ENCODE peak calls at places on chromosome 1, in four cellular contexts. One of them, this sample, is unnamed.
A peak's percentile ranks its signal among the peaks of the same experiment; 100 is the strongest.

GRCh38 chr1:57401671-57402070 is 22.2 kb downstream of the DAB1 start:
- DNase-seq in bronchial epithelial cell: no peak
- DNase-seq in psoas muscle: no peak
- DNase-seq in A549: no peak
- DNase-seq in this sample: no peak

GRCh38 chr1:151443846-151444790 is 15.2 kb downstream of the POGZ start:
- DNase-seq in bronchial epithelial cell: peak; percentile 88
- DNase-seq in psoas muscle: no peak
- DNase-seq in A549: peak; percentile 96
- DNase-seq in this sample: peak; percentile 66

GRCh38 chr1:31949862-31950261 is 11.7 kb upstream of the PTP4A2 start:
- DNase-seq in psoas muscle: no peak
- DNase-seq in bronchial epithelial cell: no peak
- DNase-seq in A549: no peak
- DNase-seq in this sample: no peak

GRCh38 chr1:75126611-75127101 is 7.5 kb upstream of the LHX8 start:
- DNase-seq in A549: no peak
- DNase-seq in bronchial epithelial cell: no peak
- DNase-seq in psoas muscle: no peak
- DNase-seq in this sample: no peak

GRCh38 chr1:229714964-229715603 is 89.0 kb downstream of the URB2 start:
- DNase-seq in psoas muscle: no peak
- DNase-seq in bronchial epithelial cell: peak; percentile 32
- DNase-seq in A549: peak; percentile 28
- DNase-seq in this sample: peak; percentile 42

GRCh38 chr1:96028071-96028470 is 693.5 kb upstream of the PTBP2 start:
- DNase-seq in A549: no peak
- DNase-seq in psoas muscle: no peak
- DNase-seq in bronchial epithelial cell: no peak
- DNase-seq in this sample: no peak

GRCh38 chr1:234961468-234962339 is 166.9 kb downstream of the TOMM20 start:
- DNase-seq in A549: no peak
- DNase-seq in psoas muscle: no peak
- DNase-seq in bronchial epithelial cell: peak; percentile 61
- DNase-seq in this sample: peak; percentile 76

GRCh38 chr1:204356997-204357396 is 2.7 kb downstream of the PLEKHA6 start:
- DNase-seq in psoas muscle: no peak
- DNase-seq in A549: no peak
- DNase-seq in bronchial epithelial cell: no peak
- DNase-seq in this sample: no peak

GRCh38 chr1:207071426-207071825 is 17.2 kb upstream of the C4BPB start:
- DNase-seq in psoas muscle: no peak
- DNase-seq in bronchial epithelial cell: no peak
- DNase-seq in A549: no peak
- DNase-seq in this sample: no peak

GRCh38 chr1:204275695-204276596 is 62.2 kb upstream of the GOLT1A start:
- DNase-seq in A549: no peak
- DNase-seq in bronchial epithelial cell: no peak
- DNase-seq in psoas muscle: no peak
- DNase-seq in this sample: no peak

GRCh38 chr1:32828341-32828740 is 10.9 kb downstream of the S100PBP start:
- DNase-seq in bronchial epithelial cell: no peak
- DNase-seq in psoas muscle: no peak
- DNase-seq in A549: no peak
- DNase-seq in this sample: no peak

GRCh38 chr1:116538527-116538926 is 32.3 kb downstream of the CD58 start:
- DNase-seq in bronchial epithelial cell: peak; percentile 90
- DNase-seq in psoas muscle: no peak
- DNase-seq in A549: peak; percentile 9
- DNase-seq in this sample: no peak

GRCh38 chr1:27656157-27656893 is 15.7 kb downstream of the IFI6 start:
- DNase-seq in psoas muscle: peak; percentile 86
- DNase-seq in A549: no peak
- DNase-seq in bronchial epithelial cell: peak; percentile 69
- DNase-seq in this sample: peak; percentile 88

GRCh38 chr1:1891349-1892078 is 627 bp upstream of the GNB1 start:
- DNase-seq in bronchial epithelial cell: no peak
- DNase-seq in psoas muscle: peak; percentile 92
- DNase-seq in A549: peak; percentile 59
- DNase-seq in this sample: peak; percentile 78

GRCh38 chr1:214404571-214405213 is 123.7 kb downstream of the SMYD2 start:
- DNase-seq in A549: no peak
- DNase-seq in psoas muscle: no peak
- DNase-seq in bronchial epithelial cell: peak; percentile 98
- DNase-seq in this sample: no peak

GRCh38 chr1:5829414-5829813 is 162.8 kb downstream of the NPHP4 start:
- DNase-seq in bronchial epithelial cell: no peak
- DNase-seq in psoas muscle: no peak
- DNase-seq in A549: no peak
- DNase-seq in this sample: no peak

GRCh38 chr1:110291241-110292030 is 47.7 kb upstream of the RBM15 start:
- DNase-seq in psoas muscle: no peak
- DNase-seq in A549: no peak
- DNase-seq in bronchial epithelial cell: no peak
- DNase-seq in this sample: no peak

GRCh38 chr1:103111926-103112325 is 3.6 kb upstream of the COL11A1 start:
- DNase-seq in A549: no peak
- DNase-seq in psoas muscle: no peak
- DNase-seq in bronchial epithelial cell: peak; percentile 25
- DNase-seq in this sample: no peak

GRCh38 chr1:53295295-53295694 is 32.6 kb downstream of the LRP8 start:
- DNase-seq in A549: no peak
- DNase-seq in psoas muscle: no peak
- DNase-seq in bronchial epithelial cell: no peak
- DNase-seq in this sample: no peak

GRCh38 chr1:93680121-93681094 is 1.2 kb downstream of the BCAR3 start:
- DNase-seq in A549: peak; percentile 92
- DNase-seq in psoas muscle: peak; percentile 83
- DNase-seq in bronchial epithelial cell: peak; percentile 79
- DNase-seq in this sample: peak; percentile 83

GRCh38 chr1:93681095-93681548 is 515 bp downstream of the BCAR3 start:
- DNase-seq in A549: no peak
- DNase-seq in bronchial epithelial cell: no peak
- DNase-seq in psoas muscle: no peak
- DNase-seq in this sample: no peak

GRCh38 chr1:93678966-93679480 is 2.6 kb downstream of the BCAR3 start:
- DNase-seq in bronchial epithelial cell: no peak
- DNase-seq in psoas muscle: no peak
- DNase-seq in A549: no peak
- DNase-seq in this sample: no peak

GRCh38 chr1:93678491-93678890 is 3.1 kb downstream of the BCAR3 start:
- DNase-seq in A549: no peak
- DNase-seq in psoas muscle: no peak
- DNase-seq in bronchial epithelial cell: no peak
- DNase-seq in this sample: no peak

DNA sequence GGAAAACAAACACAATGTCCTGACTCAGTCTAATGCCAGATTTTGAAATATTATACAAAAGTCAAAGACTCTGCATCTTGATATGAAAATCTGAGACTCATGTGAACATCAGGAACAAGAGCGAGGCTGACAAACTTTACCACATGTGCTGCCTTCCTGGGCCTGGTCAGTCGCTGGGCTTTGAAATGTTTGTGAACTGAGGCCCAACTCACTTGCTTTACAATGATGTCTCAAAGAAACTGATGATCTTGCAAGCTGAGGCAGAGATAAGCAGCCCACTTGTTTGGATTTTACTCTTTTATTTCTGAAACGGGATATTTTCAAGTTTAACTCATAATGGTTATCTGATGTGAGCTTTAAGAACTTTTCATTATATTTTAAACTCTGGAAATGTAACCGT is 2.1 kb downstream of the BCAR3 start:
- DNase-seq in A549: no peak
- DNase-seq in bronchial epithelial cell: no peak
- DNase-seq in psoas muscle: no peak
- DNase-seq in this sample: no peak
- H3K4me3 ChIP-seq in A549: peak overlapping the region; percentile 94
- H3K4me3 ChIP-seq in bronchial epithelial cell: no peak overlapping the region
- H3K4me3 ChIP-seq in psoas muscle: no peak overlapping the region
- H3K4me3 ChIP-seq in this sample: peak overlapping the region; percentile 70

GRCh38 chr1:86052948-86053698 is 103.4 kb downstream of the COL24A1 start:
- DNase-seq in A549: no peak
- DNase-seq in psoas muscle: no peak
- DNase-seq in bronchial epithelial cell: no peak
- DNase-seq in this sample: no peak

GRCh38 chr1:86054396-86054795 is 102.2 kb downstream of the COL24A1 start:
- DNase-seq in bronchial epithelial cell: no peak
- DNase-seq in psoas muscle: no peak
- DNase-seq in A549: no peak
- DNase-seq in this sample: no peak
- H3K4me3 ChIP-seq in bronchial epithelial cell: no peak overlapping the region
- H3K4me3 ChIP-seq in psoas muscle: no peak overlapping the region
- H3K4me3 ChIP-seq in A549: no peak overlapping the region
- H3K4me3 ChIP-seq in this sample: no peak overlapping the region

DNA sequence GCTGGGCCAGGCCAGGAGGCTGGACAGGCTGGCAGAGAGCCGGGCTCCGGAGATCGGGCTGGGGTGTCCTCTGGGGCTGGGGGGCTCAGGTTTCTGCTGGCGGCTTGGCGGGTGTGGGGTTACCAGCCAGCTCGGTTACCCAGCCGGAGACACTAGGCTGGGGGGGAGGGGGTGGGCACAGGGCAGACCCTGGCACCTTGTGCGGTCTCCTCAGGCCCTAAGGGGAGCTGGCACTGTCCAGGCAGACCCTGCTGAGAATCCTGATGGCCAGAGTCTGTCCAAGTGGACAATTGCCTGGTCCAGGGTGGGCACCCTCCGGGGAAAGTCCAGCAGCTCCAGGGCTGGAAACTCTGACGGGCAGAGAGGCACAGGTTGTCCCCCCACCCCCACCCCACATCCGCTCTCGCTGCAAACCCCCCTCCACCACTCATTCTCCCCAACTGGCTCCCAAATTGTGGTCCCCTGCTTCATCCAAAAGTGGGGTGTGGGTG is 6.7 kb downstream of the ZBTB7B start:
- DNase-seq in bronchial epithelial cell: no peak
- DNase-seq in A549: no peak
- DNase-seq in psoas muscle: peak; percentile 79
- DNase-seq in this sample: no peak
- H3K4me3 ChIP-seq in bronchial epithelial cell: peak overlapping the region; percentile 35
- H3K4me3 ChIP-seq in A549: no peak overlapping the region
- H3K4me3 ChIP-seq in psoas muscle: peak overlapping the region; percentile 62
- H3K4me3 ChIP-seq in this sample: no peak overlapping the region

GRCh38 chr1:115337276-115337632 is 795 bp downstream of the NGF start:
- DNase-seq in bronchial epithelial cell: no peak
- DNase-seq in A549: no peak
- DNase-seq in psoas muscle: no peak
- DNase-seq in this sample: no peak
- H3K4me3 ChIP-seq in bronchial epithelial cell: peak overlapping the region; percentile 38
- H3K4me3 ChIP-seq in A549: peak overlapping the region; percentile 71
- H3K4me3 ChIP-seq in psoas muscle: peak overlapping the region; percentile 60
- H3K4me3 ChIP-seq in this sample: peak overlapping the region; percentile 56

GRCh38 chr1:185646202-185646683 is 87.9 kb upstream of the HMCN1 start:
- DNase-seq in psoas muscle: no peak
- DNase-seq in bronchial epithelial cell: peak; percentile 100
- DNase-seq in A549: peak; percentile 68
- DNase-seq in this sample: peak; percentile 83
- H3K4me3 ChIP-seq in psoas muscle: no peak overlapping the region
- H3K4me3 ChIP-seq in bronchial epithelial cell: no peak overlapping the region
- H3K4me3 ChIP-seq in A549: peak overlapping the region; percentile 14
- H3K4me3 ChIP-seq in this sample: peak overlapping the region; percentile 9

GRCh38 chr1:221315330-221315729 is 426.6 kb downstream of the DUSP10 start:
- DNase-seq in psoas muscle: no peak
- DNase-seq in bronchial epithelial cell: peak; percentile 4
- DNase-seq in A549: no peak
- DNase-seq in this sample: peak; percentile 79
- H3K4me3 ChIP-seq in psoas muscle: no peak overlapping the region
- H3K4me3 ChIP-seq in bronchial epithelial cell: no peak overlapping the region
- H3K4me3 ChIP-seq in A549: no peak overlapping the region
- H3K4me3 ChIP-seq in this sample: no peak overlapping the region

GRCh38 chr1:223136086-223136485 is 7.0 kb downstream of the TLR5 start:
- DNase-seq in A549: no peak
- DNase-seq in psoas muscle: no peak
- DNase-seq in bronchial epithelial cell: no peak
- DNase-seq in this sample: no peak
- H3K4me3 ChIP-seq in A549: no peak overlapping the region
- H3K4me3 ChIP-seq in psoas muscle: no peak overlapping the region
- H3K4me3 ChIP-seq in bronchial epithelial cell: no peak overlapping the region
- H3K4me3 ChIP-seq in this sample: no peak overlapping the region

GRCh38 chr1:217342105-217342504 is 288.8 kb downstream of the GPATCH2 start:
- DNase-seq in A549: no peak
- DNase-seq in bronchial epithelial cell: no peak
- DNase-seq in psoas muscle: no peak
- DNase-seq in this sample: no peak

GRCh38 chr1:217348960-217349664 is 281.8 kb downstream of the GPATCH2 start:
- DNase-seq in psoas muscle: no peak
- DNase-seq in bronchial epithelial cell: no peak
- DNase-seq in A549: no peak
- DNase-seq in this sample: no peak

GRCh38 chr1:217344712-217345111 is 286.2 kb downstream of the GPATCH2 start:
- DNase-seq in A549: no peak
- DNase-seq in psoas muscle: no peak
- DNase-seq in bronchial epithelial cell: no peak
- DNase-seq in this sample: no peak

GRCh38 chr1:217343907-217344306 is 287.0 kb downstream of the GPATCH2 start:
- DNase-seq in bronchial epithelial cell: no peak
- DNase-seq in psoas muscle: no peak
- DNase-seq in A549: no peak
- DNase-seq in this sample: no peak
- H3K4me3 ChIP-seq in bronchial epithelial cell: no peak overlapping the region
- H3K4me3 ChIP-seq in psoas muscle: no peak overlapping the region
- H3K4me3 ChIP-seq in A549: no peak overlapping the region
- H3K4me3 ChIP-seq in this sample: no peak overlapping the region

This sample was measured in MG63.